ENCODE peak calls at places on chromosomes 16 and 17, in six cellular contexts. One of them, this sample, is unnamed.

GRCh38 chr16:84061236-84061830 is 18.7 kb upstream of the SLC38A8 start:
- DNase-seq in trophoblast cell: no peak
- DNase-seq in effector memory CD4-positive, alpha-beta T cell: no peak
- DNase-seq in stomach: no peak
- DNase-seq in heart right ventricle: no peak
- DNase-seq in epithelial cell of prostate: no peak
- DNase-seq in this sample: no peak

GRCh38 chr17:30922235-30922993 is 669 bp downstream of the ADAP2 start:
- DNase-seq in effector memory CD4-positive, alpha-beta T cell: no peak
- DNase-seq in trophoblast cell: peak; percentile 17
- DNase-seq in stomach: no peak
- DNase-seq in heart right ventricle: peak; percentile 23
- DNase-seq in epithelial cell of prostate: no peak
- DNase-seq in this sample: no peak

GRCh38 chr17:72163474-72163873 is 42.7 kb downstream of the SOX9 start:
- DNase-seq in stomach: no peak
- DNase-seq in effector memory CD4-positive, alpha-beta T cell: no peak
- DNase-seq in trophoblast cell: no peak
- DNase-seq in heart right ventricle: no peak
- DNase-seq in epithelial cell of prostate: no peak
- DNase-seq in this sample: no peak

GRCh38 chr16:3618782-3619166 is 7.4 kb upstream of the SLX4 start:
- DNase-seq in trophoblast cell: peak; percentile 88
- DNase-seq in epithelial cell of prostate: peak; percentile 46
- DNase-seq in heart right ventricle: no peak
- DNase-seq in stomach: peak; percentile 24
- DNase-seq in effector memory CD4-positive, alpha-beta T cell: no peak
- DNase-seq in this sample: no peak

GRCh38 chr16:51968756-51969155 is 578.2 kb downstream of the TOX3 start:
- DNase-seq in effector memory CD4-positive, alpha-beta T cell: no peak
- DNase-seq in stomach: no peak
- DNase-seq in epithelial cell of prostate: no peak
- DNase-seq in heart right ventricle: no peak
- DNase-seq in trophoblast cell: no peak
- DNase-seq in this sample: no peak

GRCh38 chr17:40095944-40096791 is 4.2 kb downstream of the NR1D1 start:
- DNase-seq in stomach: peak; percentile 57
- DNase-seq in trophoblast cell: peak; percentile 41
- DNase-seq in effector memory CD4-positive, alpha-beta T cell: peak; percentile 87
- DNase-seq in epithelial cell of prostate: no peak
- DNase-seq in heart right ventricle: no peak
- DNase-seq in this sample: no peak

GRCh38 chr17:7323731-7324437 is 5.3 kb downstream of the NEURL4 start:
- DNase-seq in epithelial cell of prostate: no peak
- DNase-seq in stomach: peak; percentile 67
- DNase-seq in effector memory CD4-positive, alpha-beta T cell: peak; percentile 59
- DNase-seq in heart right ventricle: peak; percentile 61
- DNase-seq in trophoblast cell: peak; percentile 70
- DNase-seq in this sample: no peak

GRCh38 chr17:28196637-28197036 is 122.4 kb upstream of the TMEM97 start:
- DNase-seq in effector memory CD4-positive, alpha-beta T cell: no peak
- DNase-seq in trophoblast cell: peak; percentile 74
- DNase-seq in heart right ventricle: no peak
- DNase-seq in stomach: no peak
- DNase-seq in epithelial cell of prostate: no peak
- DNase-seq in this sample: no peak

GRCh38 chr17:2081564-2081963 is 26.7 kb downstream of the HIC1 start:
- DNase-seq in trophoblast cell: peak; percentile 80
- DNase-seq in epithelial cell of prostate: no peak
- DNase-seq in effector memory CD4-positive, alpha-beta T cell: no peak
- DNase-seq in stomach: no peak
- DNase-seq in heart right ventricle: no peak
- DNase-seq in this sample: no peak

GRCh38 chr17:9195346-9195870 is 174.1 kb downstream of the NTN1 start:
- DNase-seq in stomach: no peak
- DNase-seq in trophoblast cell: no peak
- DNase-seq in heart right ventricle: no peak
- DNase-seq in epithelial cell of prostate: no peak
- DNase-seq in effector memory CD4-positive, alpha-beta T cell: no peak
- DNase-seq in this sample: no peak

GRCh38 chr17:39622380-39623006 is 4.3 kb upstream of the PPP1R1B start:
- DNase-seq in trophoblast cell: no peak
- DNase-seq in heart right ventricle: no peak
- DNase-seq in effector memory CD4-positive, alpha-beta T cell: peak; percentile 14
- DNase-seq in stomach: no peak
- DNase-seq in epithelial cell of prostate: no peak
- DNase-seq in this sample: no peak

GRCh38 chr17:10336393-10336792 is 36.4 kb downstream of the MYH13 start:
- DNase-seq in heart right ventricle: no peak
- DNase-seq in stomach: no peak
- DNase-seq in epithelial cell of prostate: no peak
- DNase-seq in effector memory CD4-positive, alpha-beta T cell: no peak
- DNase-seq in trophoblast cell: no peak
- DNase-seq in this sample: no peak

GRCh38 chr17:57577751-57578607 is 167.1 kb downstream of the CCDC182 start:
- DNase-seq in trophoblast cell: peak; percentile 66
- DNase-seq in stomach: no peak
- DNase-seq in heart right ventricle: peak; percentile 40
- DNase-seq in epithelial cell of prostate: no peak
- DNase-seq in effector memory CD4-positive, alpha-beta T cell: no peak
- DNase-seq in this sample: no peak

GRCh38 chr17:13222931-13223330 is 205.1 kb upstream of the ELAC2 start:
- DNase-seq in epithelial cell of prostate: no peak
- DNase-seq in stomach: no peak
- DNase-seq in effector memory CD4-positive, alpha-beta T cell: no peak
- DNase-seq in trophoblast cell: peak; percentile 10
- DNase-seq in heart right ventricle: no peak
- DNase-seq in this sample: no peak

GRCh38 chr16:78045865-78046581 is 23.7 kb downstream of the CLEC3A start:
- DNase-seq in trophoblast cell: peak; percentile 93
- DNase-seq in heart right ventricle: peak; percentile 71
- DNase-seq in effector memory CD4-positive, alpha-beta T cell: no peak
- DNase-seq in stomach: peak; percentile 70
- DNase-seq in epithelial cell of prostate: no peak
- DNase-seq in this sample: peak; percentile 26

GRCh38 chr16:31696968-31697743 is 169.5 kb downstream of the AHSP start:
- DNase-seq in trophoblast cell: peak; percentile 61
- DNase-seq in epithelial cell of prostate: no peak
- DNase-seq in heart right ventricle: no peak
- DNase-seq in effector memory CD4-positive, alpha-beta T cell: no peak
- DNase-seq in stomach: no peak
- DNase-seq in this sample: no peak

GRCh38 chr16:22397931-22398330 is 23.5 kb upstream of the CDR2 start:
- DNase-seq in effector memory CD4-positive, alpha-beta T cell: no peak
- DNase-seq in epithelial cell of prostate: no peak
- DNase-seq in stomach: no peak
- DNase-seq in heart right ventricle: no peak
- DNase-seq in trophoblast cell: no peak
- DNase-seq in this sample: no peak

GRCh38 chr17:75271955-75272847 is 1.2 kb upstream of the MIF4GD start:
- DNase-seq in epithelial cell of prostate: no peak
- DNase-seq in heart right ventricle: peak; percentile 70
- DNase-seq in effector memory CD4-positive, alpha-beta T cell: no peak
- DNase-seq in trophoblast cell: no peak
- DNase-seq in stomach: no peak
- DNase-seq in this sample: peak; percentile 19

GRCh38 chr17:39150104-39150634 is 1.3 kb downstream of the PLXDC1 start:
- DNase-seq in effector memory CD4-positive, alpha-beta T cell: no peak
- DNase-seq in heart right ventricle: no peak
- DNase-seq in stomach: no peak
- DNase-seq in trophoblast cell: no peak
- DNase-seq in epithelial cell of prostate: no peak
- DNase-seq in this sample: no peak

GRCh38 chr17:66087073-66087472 is 104.9 kb downstream of the CEP112 start:
- DNase-seq in epithelial cell of prostate: no peak
- DNase-seq in stomach: no peak
- DNase-seq in trophoblast cell: no peak
- DNase-seq in effector memory CD4-positive, alpha-beta T cell: no peak
- DNase-seq in heart right ventricle: no peak
- DNase-seq in this sample: no peak

GRCh38 chr17:38415250-38416194 is 12.7 kb upstream of the ARHGAP23 start:
- DNase-seq in stomach: no peak
- DNase-seq in trophoblast cell: no peak
- DNase-seq in effector memory CD4-positive, alpha-beta T cell: no peak
- DNase-seq in heart right ventricle: no peak
- DNase-seq in epithelial cell of prostate: no peak
- DNase-seq in this sample: no peak

GRCh38 chr16:23505942-23506605 is 4.2 kb downstream of the GGA2 start:
- DNase-seq in epithelial cell of prostate: no peak
- DNase-seq in stomach: no peak
- DNase-seq in effector memory CD4-positive, alpha-beta T cell: no peak
- DNase-seq in trophoblast cell: no peak
- DNase-seq in heart right ventricle: no peak
- DNase-seq in this sample: no peak

GRCh38 chr17:34981538-34982241 is 1.4 kb downstream of the LIG3 start:
- DNase-seq in trophoblast cell: no peak
- DNase-seq in stomach: no peak
- DNase-seq in effector memory CD4-positive, alpha-beta T cell: no peak
- DNase-seq in epithelial cell of prostate: no peak
- DNase-seq in heart right ventricle: no peak
- DNase-seq in this sample: no peak

DNA sequence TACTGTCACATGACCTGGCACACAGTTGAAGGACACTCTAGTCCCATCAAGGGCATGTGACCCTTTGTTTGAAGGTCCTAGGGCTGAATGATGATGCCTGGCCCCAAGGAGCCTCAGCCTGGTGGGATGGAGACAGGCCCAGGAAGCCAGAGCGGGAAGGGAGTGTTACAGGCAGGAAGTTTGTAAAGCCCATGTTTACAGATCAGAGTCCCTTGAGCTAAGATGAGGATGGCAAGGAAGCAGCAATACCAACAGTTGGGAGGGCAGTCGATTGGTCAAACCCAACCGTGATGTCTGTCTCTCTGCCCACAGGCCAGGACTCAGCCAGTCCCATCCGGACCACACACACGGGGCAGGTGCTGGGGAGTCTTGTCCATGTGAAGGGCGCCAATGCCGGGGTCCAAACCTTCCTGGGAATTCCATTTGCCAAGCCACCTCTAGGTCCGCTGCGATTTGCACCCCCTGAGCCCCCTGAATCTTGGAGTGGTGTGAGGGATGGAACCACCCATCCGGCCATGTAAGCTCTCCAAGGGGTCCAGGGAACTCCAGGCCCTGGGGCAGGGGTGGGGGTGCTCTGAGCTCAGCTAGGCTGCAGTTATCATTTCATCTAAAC is 2.5 kb downstream of the CES2 start:
- DNase-seq in heart right ventricle: no peak
- DNase-seq in epithelial cell of prostate: no peak
- DNase-seq in trophoblast cell: no peak
- DNase-seq in stomach: no peak
- DNase-seq in effector memory CD4-positive, alpha-beta T cell: no peak
- DNase-seq in this sample: no peak
- H3K27ac ChIP-seq in heart right ventricle: peak overlapping the region; percentile 91
- H3K27ac ChIP-seq in epithelial cell of prostate: no peak overlapping the region
- H3K27ac ChIP-seq in trophoblast cell: no peak overlapping the region
- H3K27ac ChIP-seq in stomach: no peak overlapping the region
- H3K27ac ChIP-seq in effector memory CD4-positive, alpha-beta T cell: no peak overlapping the region
- H3K27ac ChIP-seq in this sample: no peak overlapping the region

GRCh38 chr17:16199093-16199492 is 16.2 kb downstream of the NCOR1 start:
- DNase-seq in effector memory CD4-positive, alpha-beta T cell: no peak
- DNase-seq in epithelial cell of prostate: no peak
- DNase-seq in heart right ventricle: no peak
- DNase-seq in stomach: no peak
- DNase-seq in trophoblast cell: no peak
- DNase-seq in this sample: no peak
- H3K27ac ChIP-seq in effector memory CD4-positive, alpha-beta T cell: no peak overlapping the region
- H3K27ac ChIP-seq in epithelial cell of prostate: no peak overlapping the region
- H3K27ac ChIP-seq in heart right ventricle: peak overlapping the region; percentile 57
- H3K27ac ChIP-seq in stomach: peak overlapping the region; percentile 44
- H3K27ac ChIP-seq in trophoblast cell: no peak overlapping the region
- H3K27ac ChIP-seq in this sample: no peak overlapping the region

GRCh38 chr16:80931985-80932720 is 74.5 kb downstream of the CMC2 start:
- DNase-seq in epithelial cell of prostate: no peak
- DNase-seq in effector memory CD4-positive, alpha-beta T cell: no peak
- DNase-seq in trophoblast cell: peak; percentile 50
- DNase-seq in stomach: peak; percentile 59
- DNase-seq in heart right ventricle: peak; percentile 82
- DNase-seq in this sample: peak; percentile 51
- H3K27ac ChIP-seq in epithelial cell of prostate: peak overlapping the region; percentile 75
- H3K27ac ChIP-seq in effector memory CD4-positive, alpha-beta T cell: no peak overlapping the region
- H3K27ac ChIP-seq in trophoblast cell: no peak overlapping the region
- H3K27ac ChIP-seq in stomach: peak overlapping the region; percentile 83
- H3K27ac ChIP-seq in heart right ventricle: peak overlapping the region; percentile 91
- H3K27ac ChIP-seq in this sample: peak overlapping the region; percentile 60

GRCh38 chr16:69294051-69294450 is 17.1 kb upstream of the VPS4A start:
- DNase-seq in heart right ventricle: no peak
- DNase-seq in effector memory CD4-positive, alpha-beta T cell: no peak
- DNase-seq in trophoblast cell: peak; percentile 91
- DNase-seq in stomach: no peak
- DNase-seq in epithelial cell of prostate: no peak
- DNase-seq in this sample: no peak
- H3K27ac ChIP-seq in heart right ventricle: no peak overlapping the region
- H3K27ac ChIP-seq in effector memory CD4-positive, alpha-beta T cell: no peak overlapping the region
- H3K27ac ChIP-seq in trophoblast cell: no peak overlapping the region
- H3K27ac ChIP-seq in stomach: no peak overlapping the region
- H3K27ac ChIP-seq in epithelial cell of prostate: peak overlapping the region; percentile 55
- H3K27ac ChIP-seq in this sample: no peak overlapping the region

GRCh38 chr17:18987230-18987610 is 17.3 kb downstream of the FAM83G start:
- DNase-seq in heart right ventricle: no peak
- DNase-seq in trophoblast cell: no peak
- DNase-seq in stomach: no peak
- DNase-seq in epithelial cell of prostate: no peak
- DNase-seq in effector memory CD4-positive, alpha-beta T cell: no peak
- DNase-seq in this sample: no peak
- H3K27ac ChIP-seq in heart right ventricle: no peak overlapping the region
- H3K27ac ChIP-seq in trophoblast cell: no peak overlapping the region
- H3K27ac ChIP-seq in stomach: peak overlapping the region; percentile 80
- H3K27ac ChIP-seq in epithelial cell of prostate: no peak overlapping the region
- H3K27ac ChIP-seq in effector memory CD4-positive, alpha-beta T cell: no peak overlapping the region
- H3K27ac ChIP-seq in this sample: no peak overlapping the region

This sample was measured in caudate nucleus.